ENCODE peak calls at places on chromosomes 12 and 14, in seven cellular contexts. One of them, this sample, is unnamed.
A peak's percentile ranks its signal among the peaks of the same experiment; 100 is the strongest.

GRCh38 chr14:54251356-54251755 is 145.5 kb upstream of the CDKN3 start:
- DNase-seq in GM12865: no peak
- DNase-seq in choroid plexus epithelial cell: no peak
- DNase-seq in breast epithelium: no peak
- DNase-seq in astrocyte of the spinal cord: no peak
- DNase-seq in hepatocyte: peak; percentile 11
- DNase-seq in B cell: no peak
- DNase-seq in this sample: no peak

GRCh38 chr12:47862157-47862556 is 42.5 kb upstream of the HDAC7 start:
- DNase-seq in GM12865: no peak
- DNase-seq in choroid plexus epithelial cell: no peak
- DNase-seq in breast epithelium: no peak
- DNase-seq in astrocyte of the spinal cord: no peak
- DNase-seq in hepatocyte: no peak
- DNase-seq in B cell: no peak
- DNase-seq in this sample: no peak

GRCh38 chr12:12467701-12468218 is 94.9 kb downstream of the DUSP16 start:
- DNase-seq in GM12865: no peak
- DNase-seq in choroid plexus epithelial cell: peak; percentile 45
- DNase-seq in breast epithelium: no peak
- DNase-seq in astrocyte of the spinal cord: peak; percentile 28
- DNase-seq in hepatocyte: no peak
- DNase-seq in B cell: no peak
- DNase-seq in this sample: no peak

GRCh38 chr12:53733051-53733812 is 6.0 kb upstream of the CALCOCO1 start:
- DNase-seq in GM12865: no peak
- DNase-seq in choroid plexus epithelial cell: peak; percentile 69
- DNase-seq in breast epithelium: no peak
- DNase-seq in astrocyte of the spinal cord: peak; percentile 41
- DNase-seq in hepatocyte: no peak
- DNase-seq in B cell: no peak
- DNase-seq in this sample: no peak

GRCh38 chr14:52447236-52447635 is 105.1 kb downstream of the TXNDC16 start:
- DNase-seq in GM12865: no peak
- DNase-seq in choroid plexus epithelial cell: no peak
- DNase-seq in breast epithelium: no peak
- DNase-seq in astrocyte of the spinal cord: no peak
- DNase-seq in hepatocyte: no peak
- DNase-seq in B cell: no peak
- DNase-seq in this sample: no peak

GRCh38 chr12:116126610-116127009 is 150.9 kb downstream of the MED13L start:
- DNase-seq in GM12865: no peak
- DNase-seq in choroid plexus epithelial cell: no peak
- DNase-seq in breast epithelium: no peak
- DNase-seq in astrocyte of the spinal cord: no peak
- DNase-seq in hepatocyte: no peak
- DNase-seq in B cell: no peak
- DNase-seq in this sample: no peak

GRCh38 chr12:131097247-131098177 is 143.8 kb downstream of the ADGRD1 start:
- DNase-seq in GM12865: no peak
- DNase-seq in choroid plexus epithelial cell: no peak
- DNase-seq in breast epithelium: peak; percentile 38
- DNase-seq in astrocyte of the spinal cord: no peak
- DNase-seq in hepatocyte: no peak
- DNase-seq in B cell: no peak
- DNase-seq in this sample: no peak

GRCh38 chr14:73235531-73236155 is 1.7 kb upstream of the PAPLN start:
- DNase-seq in GM12865: no peak
- DNase-seq in choroid plexus epithelial cell: peak; percentile 81
- DNase-seq in breast epithelium: no peak
- DNase-seq in astrocyte of the spinal cord: peak; percentile 52
- DNase-seq in hepatocyte: peak; percentile 77
- DNase-seq in B cell: no peak
- DNase-seq in this sample: no peak

GRCh38 chr14:64074961-64075619 is 219.1 kb downstream of the ESR2 start:
- DNase-seq in GM12865: no peak
- DNase-seq in choroid plexus epithelial cell: peak; percentile 39
- DNase-seq in breast epithelium: no peak
- DNase-seq in astrocyte of the spinal cord: peak; percentile 57
- DNase-seq in hepatocyte: no peak
- DNase-seq in B cell: no peak
- DNase-seq in this sample: no peak

GRCh38 chr12:127619869-127620769 is 646.9 kb upstream of the TMEM132C start:
- DNase-seq in GM12865: no peak
- DNase-seq in choroid plexus epithelial cell: no peak
- DNase-seq in breast epithelium: no peak
- DNase-seq in astrocyte of the spinal cord: no peak
- DNase-seq in hepatocyte: peak; percentile 39
- DNase-seq in B cell: no peak
- DNase-seq in this sample: no peak

GRCh38 chr12:103930787-103931536 is 752 bp downstream of the HSP90B1 start:
- DNase-seq in GM12865: peak; percentile 68
- DNase-seq in choroid plexus epithelial cell: peak; percentile 39
- DNase-seq in breast epithelium: no peak
- DNase-seq in astrocyte of the spinal cord: peak; percentile 19
- DNase-seq in hepatocyte: peak; percentile 24
- DNase-seq in B cell: peak; percentile 52
- DNase-seq in this sample: no peak

GRCh38 chr14:103315368-103315911 is 18.6 kb upstream of the EIF5 start:
- DNase-seq in GM12865: no peak
- DNase-seq in choroid plexus epithelial cell: peak; percentile 52
- DNase-seq in breast epithelium: no peak
- DNase-seq in astrocyte of the spinal cord: peak; percentile 22
- DNase-seq in hepatocyte: peak; percentile 60
- DNase-seq in B cell: no peak
- DNase-seq in this sample: no peak

GRCh38 chr14:68687746-68688145 is 105.1 kb downstream of the ZFP36L1 start:
- DNase-seq in GM12865: no peak
- DNase-seq in choroid plexus epithelial cell: peak; percentile 73
- DNase-seq in breast epithelium: no peak
- DNase-seq in astrocyte of the spinal cord: peak; percentile 93
- DNase-seq in hepatocyte: no peak
- DNase-seq in B cell: no peak
- DNase-seq in this sample: no peak

GRCh38 chr12:48997719-48998496 is 1.3 kb downstream of the DDN start:
- DNase-seq in GM12865: peak; percentile 84
- DNase-seq in choroid plexus epithelial cell: no peak
- DNase-seq in breast epithelium: no peak
- DNase-seq in astrocyte of the spinal cord: no peak
- DNase-seq in hepatocyte: peak; percentile 65
- DNase-seq in B cell: peak; percentile 81
- DNase-seq in this sample: no peak

GRCh38 chr12:106945261-106945851 is 10.4 kb upstream of the TMEM263 start:
- DNase-seq in GM12865: no peak
- DNase-seq in choroid plexus epithelial cell: no peak
- DNase-seq in breast epithelium: no peak
- DNase-seq in astrocyte of the spinal cord: no peak
- DNase-seq in hepatocyte: no peak
- DNase-seq in B cell: no peak
- DNase-seq in this sample: no peak

GRCh38 chr14:36383674-36384421 is 63.4 kb upstream of the MBIP start:
- DNase-seq in GM12865: no peak
- DNase-seq in choroid plexus epithelial cell: no peak
- DNase-seq in breast epithelium: no peak
- DNase-seq in astrocyte of the spinal cord: no peak
- DNase-seq in hepatocyte: no peak
- DNase-seq in B cell: no peak
- DNase-seq in this sample: no peak

GRCh38 chr12:124868252-124868965 is 4.7 kb upstream of the SCARB1 start:
- DNase-seq in GM12865: no peak
- DNase-seq in choroid plexus epithelial cell: no peak
- DNase-seq in breast epithelium: no peak
- DNase-seq in astrocyte of the spinal cord: no peak
- DNase-seq in hepatocyte: no peak
- DNase-seq in B cell: no peak
- DNase-seq in this sample: no peak

GRCh38 chr14:50846171-50846880 is 15.4 kb upstream of the NIN start:
- DNase-seq in GM12865: no peak
- DNase-seq in choroid plexus epithelial cell: peak; percentile 87
- DNase-seq in breast epithelium: no peak
- DNase-seq in astrocyte of the spinal cord: peak; percentile 79
- DNase-seq in hepatocyte: peak; percentile 28
- DNase-seq in B cell: no peak
- DNase-seq in this sample: no peak

GRCh38 chr14:85974602-85975001 is 444.7 kb downstream of the FLRT2 start:
- DNase-seq in GM12865: no peak
- DNase-seq in choroid plexus epithelial cell: no peak
- DNase-seq in breast epithelium: no peak
- DNase-seq in astrocyte of the spinal cord: no peak
- DNase-seq in hepatocyte: no peak
- DNase-seq in B cell: no peak
- DNase-seq in this sample: no peak

GRCh38 chr14:94051115-94051514 is 25.0 kb downstream of the OTUB2 start:
- DNase-seq in GM12865: no peak
- DNase-seq in choroid plexus epithelial cell: peak; percentile 68
- DNase-seq in breast epithelium: peak; percentile 50
- DNase-seq in astrocyte of the spinal cord: peak; percentile 68
- DNase-seq in hepatocyte: peak; percentile 53
- DNase-seq in B cell: no peak
- DNase-seq in this sample: no peak
- TF ChIP-seq CTCF in GM12865: no peak
- TF ChIP-seq CTCF in choroid plexus epithelial cell: peak; percentile 76
- TF ChIP-seq CTCF in breast epithelium: no peak
- TF ChIP-seq CTCF in astrocyte of the spinal cord: peak; percentile 71
- TF ChIP-seq CTCF in hepatocyte: peak; percentile 52
- TF ChIP-seq CTCF in B cell: peak; percentile 8
- TF ChIP-seq CTCF in this sample: no peak

DNA sequence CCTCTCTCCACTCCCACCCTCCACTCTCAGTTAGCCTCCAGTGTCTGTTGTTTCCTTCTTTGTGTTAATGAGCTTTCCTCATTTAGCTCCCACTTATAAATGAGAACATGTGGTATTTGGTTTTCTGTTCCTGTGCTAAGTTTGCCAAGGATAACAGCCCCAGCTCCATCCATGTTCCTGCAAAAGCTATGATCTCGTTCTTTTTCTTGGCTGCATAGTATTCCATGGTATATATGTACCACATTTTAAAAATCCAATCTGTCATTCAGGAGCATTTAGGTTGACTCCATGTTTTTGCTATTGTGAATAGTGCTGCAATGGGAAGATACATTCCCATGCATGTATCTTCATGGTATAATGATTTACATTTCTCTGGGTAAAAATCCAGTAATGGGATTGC is 2.8 kb upstream of the WASHC4 start:
- DNase-seq in GM12865: no peak
- DNase-seq in choroid plexus epithelial cell: no peak
- DNase-seq in breast epithelium: no peak
- DNase-seq in astrocyte of the spinal cord: no peak
- DNase-seq in hepatocyte: no peak
- DNase-seq in B cell: no peak
- DNase-seq in this sample: no peak
- TF ChIP-seq CTCF in GM12865: no peak
- TF ChIP-seq CTCF in choroid plexus epithelial cell: no peak
- TF ChIP-seq CTCF in breast epithelium: no peak
- TF ChIP-seq CTCF in astrocyte of the spinal cord: no peak
- TF ChIP-seq CTCF in hepatocyte: no peak
- TF ChIP-seq CTCF in B cell: no peak
- TF ChIP-seq CTCF in this sample: no peak

GRCh38 chr12:95022477-95022876 is 19.0 kb upstream of the NDUFA12 start:
- DNase-seq in GM12865: no peak
- DNase-seq in choroid plexus epithelial cell: peak; percentile 4
- DNase-seq in breast epithelium: no peak
- DNase-seq in astrocyte of the spinal cord: no peak
- DNase-seq in hepatocyte: no peak
- DNase-seq in B cell: no peak
- DNase-seq in this sample: no peak
- TF ChIP-seq CTCF in GM12865: no peak
- TF ChIP-seq CTCF in choroid plexus epithelial cell: no peak
- TF ChIP-seq CTCF in breast epithelium: no peak
- TF ChIP-seq CTCF in astrocyte of the spinal cord: no peak
- TF ChIP-seq CTCF in hepatocyte: no peak
- TF ChIP-seq CTCF in B cell: no peak
- TF ChIP-seq CTCF in this sample: no peak

DNA sequence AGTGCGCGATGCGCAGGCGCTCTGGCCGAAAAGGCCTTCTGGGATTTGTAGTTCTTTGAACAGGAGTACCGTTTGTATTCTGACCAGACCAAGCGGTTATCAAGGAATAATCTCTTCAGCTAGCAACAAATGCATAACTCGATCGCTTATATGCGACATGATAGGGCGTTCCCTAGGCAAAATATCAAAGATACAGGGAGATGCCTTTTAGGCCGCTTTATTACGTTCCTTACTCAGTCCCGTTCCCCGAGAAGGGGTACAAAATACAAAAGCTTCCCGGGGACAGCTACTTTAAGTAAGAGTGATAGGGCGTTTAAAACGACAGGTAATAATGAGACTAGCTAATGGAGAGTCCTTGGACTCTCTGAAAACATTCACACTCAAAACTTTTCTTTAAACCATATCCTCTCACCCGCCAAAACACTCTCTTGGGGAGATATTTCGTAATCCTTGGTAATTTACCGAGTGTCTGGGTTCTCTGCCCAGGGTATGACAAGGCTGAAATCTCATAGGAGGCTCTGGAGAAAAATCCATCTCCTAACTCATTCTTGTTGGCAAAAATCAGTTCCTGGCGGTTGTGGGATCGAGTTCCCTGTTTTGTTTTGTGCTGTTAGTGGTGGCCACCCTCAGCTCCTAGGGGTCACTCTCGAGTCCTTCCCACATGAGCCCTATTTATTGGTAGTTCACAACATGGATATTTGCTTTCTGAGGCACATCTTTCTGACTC is 412 bp upstream of the SNW1 start:
- DNase-seq in GM12865: peak; percentile 31
- DNase-seq in choroid plexus epithelial cell: peak; percentile 97
- DNase-seq in breast epithelium: no peak
- DNase-seq in astrocyte of the spinal cord: no peak
- DNase-seq in hepatocyte: peak; percentile 11
- DNase-seq in B cell: peak; percentile 14
- DNase-seq in this sample: no peak
- TF ChIP-seq CTCF in GM12865: peak; percentile 16
- TF ChIP-seq CTCF in choroid plexus epithelial cell: peak; percentile 48
- TF ChIP-seq CTCF in breast epithelium: no peak
- TF ChIP-seq CTCF in astrocyte of the spinal cord: peak; percentile 23
- TF ChIP-seq CTCF in hepatocyte: peak; percentile 8
- TF ChIP-seq CTCF in B cell: no peak
- TF ChIP-seq CTCF in this sample: no peak

DNA sequence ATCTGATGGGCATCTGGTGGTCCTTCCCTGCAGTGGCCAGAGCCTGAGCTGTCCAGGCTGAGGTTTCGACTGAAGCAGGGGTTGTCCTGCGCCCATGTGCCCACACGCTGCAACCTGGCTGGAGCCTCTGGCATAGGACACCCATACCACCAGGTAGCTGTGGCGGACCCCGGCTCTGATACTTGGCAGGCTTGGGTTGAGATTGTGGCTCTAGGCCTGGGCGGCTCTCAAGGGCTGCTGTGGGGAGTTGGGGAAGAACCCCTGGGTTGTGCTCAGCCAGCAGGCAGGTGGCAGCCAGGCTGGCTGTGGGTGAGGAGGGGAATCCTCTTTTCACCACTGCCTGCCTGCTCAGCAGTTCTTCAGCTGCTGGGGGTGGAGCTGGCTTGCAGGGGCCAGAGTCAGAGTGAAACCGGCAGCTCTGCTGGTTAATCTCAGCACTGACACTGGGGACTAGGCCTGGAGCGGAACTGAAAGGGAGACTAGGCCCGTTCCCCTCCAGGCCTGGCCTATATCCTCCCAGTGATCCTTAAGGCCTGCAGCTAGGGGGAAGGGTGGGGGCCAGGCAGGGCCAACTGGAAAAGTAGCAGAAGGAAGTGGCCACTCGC is 39.1 kb downstream of the SH2B3 start:
- DNase-seq in GM12865: peak; percentile 98
- DNase-seq in choroid plexus epithelial cell: peak; percentile 64
- DNase-seq in breast epithelium: no peak
- DNase-seq in astrocyte of the spinal cord: no peak
- DNase-seq in hepatocyte: peak; percentile 64
- DNase-seq in B cell: peak; percentile 92
- DNase-seq in this sample: no peak
- TF ChIP-seq CTCF in GM12865: no peak
- TF ChIP-seq CTCF in choroid plexus epithelial cell: peak; percentile 16
- TF ChIP-seq CTCF in breast epithelium: no peak
- TF ChIP-seq CTCF in astrocyte of the spinal cord: no peak
- TF ChIP-seq CTCF in hepatocyte: no peak
- TF ChIP-seq CTCF in B cell: peak; percentile 25
- TF ChIP-seq CTCF in this sample: no peak

This sample was measured in omental fat pad.